ENCODE peak calls at places on chromosomes 12 and 14, in seven cellular contexts. V is DND-41; E is stimulated activated CD4-positive, alpha-beta T cell treated with anti-CD3 and anti-CD28 coated beads, Interleukin-2, amount 100 ng/mL, for 4 hours; B is globus pallidus; Q is T-helper 17 cell; Z is uterus; S is GDM1. Y is an unnamed sample.

GRCh38 chr12:65941388-65941787 is 117.1 kb downstream of the HMGA2 start:
- DNase-seq in V (no peak), E (no peak), B (no peak), Q (no peak), Z (no peak), S (no peak), Y (peak)

GRCh38 chr14:101599234-101599885 is 38.1 kb downstream of the DIO3 start:
- DNase-seq in V (peak), E (no peak), B (no peak), Q (no peak), Z (no peak), S (no peak), Y (no peak)

GRCh38 chr12:107415834-107416233 is 269.8 kb upstream of the PWP1 start:
- DNase-seq in V (no peak), E (no peak), B (no peak), Q (no peak), Z (no peak), S (no peak), Y (no peak)

GRCh38 chr12:38586652-38587219 is 270.2 kb downstream of the ALG10B start:
- DNase-seq in V (no peak), E (no peak), B (no peak), Q (no peak), Z (no peak), S (no peak), Y (no peak)

GRCh38 chr12:92593734-92594402 is 108.9 kb upstream of the PLEKHG7 start:
- DNase-seq in V (peak), E (peak), B (peak), Q (peak), Z (no peak), S (peak), Y (peak)

GRCh38 chr14:95137804-95138167 is 19.5 kb downstream of the DICER1 start:
- DNase-seq in V (no peak), E (no peak), B (no peak), Q (no peak), Z (no peak), S (no peak), Y (no peak)

GRCh38 chr12:29782821-29783772 is 645 bp downstream of the TMTC1 start:
- DNase-seq in V (no peak), E (no peak), B (peak), Q (no peak), Z (peak), S (no peak), Y (peak)

GRCh38 chr14:100603341-100604125 is 16.3 kb upstream of the BEGAIN start:
- DNase-seq in V (no peak), E (no peak), B (no peak), Q (no peak), Z (no peak), S (no peak), Y (no peak)

GRCh38 chr12:48104531-48104930 is 1.3 kb downstream of the SENP1 start:
- DNase-seq in V (no peak), E (no peak), B (no peak), Q (no peak), Z (no peak), S (no peak), Y (no peak)

GRCh38 chr14:39433452-39433813 is 1.2 kb upstream of the FBXO33 start:
- DNase-seq in V (no peak), E (no peak), B (no peak), Q (no peak), Z (no peak), S (no peak), Y (no peak)

GRCh38 chr12:47686645-47687240 is 19.1 kb downstream of the RPAP3 start:
- DNase-seq in V (peak), E (peak), B (peak), Q (no peak), Z (no peak), S (no peak), Y (peak)

GRCh38 chr14:73829526-73830431 is 21.9 kb upstream of the PTGR2 start:
- DNase-seq in V (no peak), E (no peak), B (no peak), Q (no peak), Z (no peak), S (no peak), Y (peak)

GRCh38 chr14:87994974-87995373 is 2.0 kb upstream of the GALC start:
- DNase-seq in V (no peak), E (no peak), B (no peak), Q (no peak), Z (no peak), S (no peak), Y (no peak)

GRCh38 chr12:92141585-92142244 is 3.9 kb downstream of the BTG1 start:
- DNase-seq in V (peak), E (no peak), B (no peak), Q (no peak), Z (no peak), S (no peak), Y (no peak)

GRCh38 chr12:95700316-95700785 is 90.2 kb downstream of the NTN4 start:
- DNase-seq in V (no peak), E (no peak), B (no peak), Q (no peak), Z (no peak), S (no peak), Y (peak)

GRCh38 chr12:126083931-126084330 is 1018.7 kb downstream of the AACS start:
- DNase-seq in V (no peak), E (no peak), B (no peak), Q (no peak), Z (no peak), S (no peak), Y (no peak)

GRCh38 chr12:101939856-101940265 is 62.5 kb downstream of the DRAM1 start:
- DNase-seq in V (peak), E (peak), B (peak), Q (peak), Z (peak), S (peak), Y (peak)

GRCh38 chr14:63766616-63767015 is 38.8 kb upstream of the SGPP1 start:
- DNase-seq in V (no peak), E (no peak), B (no peak), Q (no peak), Z (no peak), S (no peak), Y (no peak)

GRCh38 chr12:96098631-96099030 is 63.2 kb upstream of the LTA4H start:
- DNase-seq in V (no peak), E (no peak), B (no peak), Q (no peak), Z (no peak), S (no peak), Y (no peak)

GRCh38 chr12:102702447-102703114 is 214.5 kb downstream of the PAH start:
- DNase-seq in V (peak), E (no peak), B (peak), Q (no peak), Z (peak), S (no peak), Y (peak)

GRCh38 chr14:73238262-73238852 is 1.1 kb downstream of the PAPLN start:
- DNase-seq in V (no peak), E (no peak), B (no peak), Q (no peak), Z (no peak), S (no peak), Y (peak)

GRCh38 chr14:85960781-85961180 is 430.8 kb downstream of the FLRT2 start:
- DNase-seq in V (no peak), E (no peak), B (no peak), Q (no peak), Z (no peak), S (peak), Y (no peak)

GRCh38 chr14:85536835-85537195 is 6.9 kb downstream of the FLRT2 start:
- DNase-seq in V (no peak), E (no peak), B (peak), Q (no peak), Z (no peak), S (no peak), Y (peak)

GRCh38 chr12:1915082-1915968 is 3.1 kb downstream of the CACNA2D4 start:
- DNase-seq in V (peak), E (no peak), B (no peak), Q (peak), Z (peak), S (peak), Y (no peak)

GRCh38 chr12:116687888-116688287 is 50.0 kb downstream of the SPRING1 start:
- DNase-seq in V (peak), E (no peak), B (no peak), Q (no peak), Z (no peak), S (peak), Y (no peak)

GRCh38 chr12:91951571-91951970 is 194.1 kb downstream of the BTG1 start:
- DNase-seq in V (no peak), E (no peak), B (no peak), Q (no peak), Z (no peak), S (no peak), Y (peak)

GRCh38 chr12:9750276-9751203 is 10.2 kb downstream of the CD69 start:
- DNase-seq in V (peak), E (peak), B (peak), Q (no peak), Z (no peak), S (peak), Y (peak)

GRCh38 chr14:24634158-24634557 is at the start of gene GZMB:
- DNase-seq in V (no peak), E (peak), B (no peak), Q (no peak), Z (no peak), S (no peak), Y (peak)

GRCh38 chr12:30585877-30586276 is 109.8 kb downstream of the IPO8 start:
- DNase-seq in V (no peak), E (no peak), B (no peak), Q (no peak), Z (no peak), S (no peak), Y (no peak)

GRCh38 chr14:104481323-104481722 is 98.2 kb upstream of the C14orf180 start:
- DNase-seq in V (no peak), E (no peak), B (no peak), Q (no peak), Z (no peak), S (no peak), Y (no peak)

GRCh38 chr14:24483604-24484252 is 24.3 kb downstream of the CMA1 start:
- DNase-seq in V (no peak), E (no peak), B (no peak), Q (no peak), Z (no peak), S (peak), Y (peak)

GRCh38 chr14:77316872-77317271 is 3.8 kb downstream of the POMT2 start:
- DNase-seq in V (no peak), E (no peak), B (peak), Q (no peak), Z (no peak), S (no peak), Y (no peak)

GRCh38 chr14:50026396-50026795 is 90.0 kb downstream of the VCPKMT start:
- DNase-seq in V (no peak), E (no peak), B (no peak), Q (no peak), Z (no peak), S (no peak), Y (no peak)

GRCh38 chr14:68782091-68782981 is 10.5 kb downstream of the ZFP36L1 start:
- DNase-seq in V (peak), E (peak), B (no peak), Q (no peak), Z (peak), S (peak), Y (no peak)

GRCh38 chr12:100868487-100868886 is 73.9 kb downstream of the ANO4 start:
- DNase-seq in V (no peak), E (no peak), B (no peak), Q (no peak), Z (no peak), S (no peak), Y (peak)

GRCh38 chr12:2097617-2098016 is 44.8 kb downstream of the CACNA1C start:
- DNase-seq in V (no peak), E (no peak), B (no peak), Q (no peak), Z (no peak), S (no peak), Y (no peak)

GRCh38 chr12:74488134-74488533 is 49.5 kb upstream of the ATXN7L3B start:
- DNase-seq in V (no peak), E (no peak), B (no peak), Q (no peak), Z (no peak), S (no peak), Y (no peak)

Y was measured in IMR-90.